ENCODE peak calls at places on chromosomes 6 and 20, in five cellular contexts. X is HCT116, O is ascending aorta, T is uterus, G is PC-9. P is an unnamed sample.

GRCh38 chr6:143346004-143346403 is 104.5 kb downstream of the ADAT2 start:
- DNase-seq in G (no peak), T (no peak), O (no peak), X (no peak), P (no peak)

GRCh38 chr6:129679250-129679649 is 30.7 kb downstream of the ARHGAP18 start:
- DNase-seq in X (no peak), G (no peak), O (no peak), T (no peak), P (no peak)

GRCh38 chr6:166277021-166277420 is 31.2 kb downstream of the PRR18 start:
- DNase-seq in X (no peak), G (no peak), O (no peak), T (no peak), P (no peak)

GRCh38 chr20:9978395-9979004 is 56.3 kb upstream of the ANKEF1 start:
- DNase-seq in G (peak; percentile 35), X (peak; percentile 79), O (no peak), T (peak; percentile 63), P (peak; percentile 45)

GRCh38 chr20:63544958-63545516 is 2.5 kb downstream of the SRMS start:
- DNase-seq in G (peak; percentile 96), O (no peak), T (no peak), X (peak; percentile 67), P (no peak)

GRCh38 chr6:134816780-134817179 is 133.1 kb downstream of the ALDH8A1 start:
- DNase-seq in X (no peak), G (no peak), T (no peak), O (no peak), P (no peak)

GRCh38 chr6:139204978-139205377 is 70.1 kb downstream of the HECA start:
- DNase-seq in X (no peak), G (no peak), O (no peak), T (no peak), P (no peak)

GRCh38 chr6:75986935-75987334 is 85.5 kb downstream of the IMPG1 start:
- DNase-seq in X (no peak), O (no peak), G (no peak), T (no peak), P (no peak)

GRCh38 chr6:79378957-79379356 is 144.5 kb upstream of the HMGN3 start:
- DNase-seq in X (no peak), T (no peak), G (no peak), O (no peak), P (no peak)

GRCh38 chr20:1876975-1877603 is 18.1 kb upstream of the SIRPA start:
- DNase-seq in X (no peak), O (no peak), G (no peak), T (no peak), P (no peak)

GRCh38 chr6:6588064-6588923 is at the start of gene LY86:
- DNase-seq in T (no peak), O (no peak), G (no peak), X (no peak), P (no peak)

GRCh38 chr6:56758120-56758519 is 115.4 kb upstream of the DST start:
- DNase-seq in T (no peak), X (no peak), O (no peak), G (no peak), P (no peak)

GRCh38 chr6:64504509-64504908 is 868.9 kb downstream of the PHF3 start:
- DNase-seq in G (no peak), O (no peak), T (no peak), X (no peak), P (no peak)

GRCh38 chr6:5435449-5435848 is 174.1 kb downstream of the FARS2 start:
- DNase-seq in T (no peak), O (no peak), G (no peak), X (no peak), P (no peak)

GRCh38 chr6:80607814-80608391 is 501.4 kb downstream of the BCKDHB start:
- DNase-seq in X (no peak), T (no peak), O (no peak), G (no peak), P (no peak)

DNA sequence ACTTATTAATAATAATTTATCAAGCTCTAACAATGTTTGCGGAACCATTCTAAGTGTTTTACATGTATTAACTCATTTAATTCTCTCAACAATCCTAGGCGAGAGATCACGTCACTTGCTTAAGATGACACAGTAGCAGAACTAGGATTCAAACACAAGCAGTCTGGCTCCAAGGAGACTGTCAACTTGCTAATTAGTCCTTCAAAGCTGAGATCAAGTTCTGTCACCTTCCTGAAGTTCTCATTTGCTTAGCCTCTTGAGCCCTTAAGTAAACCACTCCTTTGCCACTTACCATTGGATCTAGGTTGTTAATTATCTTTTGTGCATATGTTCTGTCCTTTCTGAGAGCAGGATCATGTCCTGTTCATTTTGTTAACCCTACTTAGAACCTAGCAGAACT is 14.1 kb downstream of the FKBP5 start:
- DNase-seq in X (no peak), T (no peak), O (no peak), G (no peak), P (no peak)
- H3K4me1 ChIP-seq in X (peaks cover 8% of the 10 kb centered on the region), T (no peaks in the 10 kb centered on the region), O (peaks cover 6% of the 10 kb centered on the region), G (no peaks in the 10 kb centered on the region), P (no peaks in the 10 kb centered on the region)

GRCh38 chr20:47672886-47673670 is 112.2 kb downstream of the SULF2 start:
- DNase-seq in G (no peak), O (no peak), X (no peak), T (no peak), P (no peak)
- H3K27ac ChIP-seq in G (no peak overlapping the region), O (no peak overlapping the region), X (no peak overlapping the region), T (no peak overlapping the region), P (no peak overlapping the region)

DNA sequence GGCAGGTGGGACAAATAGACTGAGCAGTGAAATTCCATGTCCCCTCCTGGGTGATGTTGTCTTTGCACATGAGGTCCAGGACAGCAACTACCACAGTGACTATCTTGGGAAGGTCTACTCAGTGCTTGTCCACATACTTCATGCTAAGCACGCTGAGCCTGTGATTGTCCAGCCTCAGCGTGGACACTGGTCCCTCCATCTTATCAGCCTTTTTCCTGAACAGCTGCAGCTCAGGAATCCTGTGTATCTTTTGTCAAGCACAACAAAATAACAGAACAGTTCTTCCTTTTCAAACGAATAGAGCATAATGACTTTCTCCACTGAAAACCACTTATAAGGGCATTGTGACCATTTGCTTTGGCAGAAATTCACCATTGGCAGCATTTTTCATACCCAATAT is 90.4 kb downstream of the FYN start:
- DNase-seq in X (no peak), O (no peak), G (no peak), T (no peak), P (no peak)
- H3K4me1 ChIP-seq in X (no peaks in the 10 kb centered on the region), O (no peaks in the 10 kb centered on the region), G (no peaks in the 10 kb centered on the region), T (no peaks in the 10 kb centered on the region), P (no peaks in the 10 kb centered on the region)

GRCh38 chr6:148272597-148272996 is 70.0 kb upstream of the SASH1 start:
- DNase-seq in O (no peak), X (no peak), G (no peak), T (no peak), P (no peak)
- H3K27ac ChIP-seq in O (peak overlapping the region; percentile 22), X (no peak overlapping the region), G (no peak overlapping the region), T (peak overlapping the region; percentile 81), P (peak overlapping the region; percentile 66)

DNA sequence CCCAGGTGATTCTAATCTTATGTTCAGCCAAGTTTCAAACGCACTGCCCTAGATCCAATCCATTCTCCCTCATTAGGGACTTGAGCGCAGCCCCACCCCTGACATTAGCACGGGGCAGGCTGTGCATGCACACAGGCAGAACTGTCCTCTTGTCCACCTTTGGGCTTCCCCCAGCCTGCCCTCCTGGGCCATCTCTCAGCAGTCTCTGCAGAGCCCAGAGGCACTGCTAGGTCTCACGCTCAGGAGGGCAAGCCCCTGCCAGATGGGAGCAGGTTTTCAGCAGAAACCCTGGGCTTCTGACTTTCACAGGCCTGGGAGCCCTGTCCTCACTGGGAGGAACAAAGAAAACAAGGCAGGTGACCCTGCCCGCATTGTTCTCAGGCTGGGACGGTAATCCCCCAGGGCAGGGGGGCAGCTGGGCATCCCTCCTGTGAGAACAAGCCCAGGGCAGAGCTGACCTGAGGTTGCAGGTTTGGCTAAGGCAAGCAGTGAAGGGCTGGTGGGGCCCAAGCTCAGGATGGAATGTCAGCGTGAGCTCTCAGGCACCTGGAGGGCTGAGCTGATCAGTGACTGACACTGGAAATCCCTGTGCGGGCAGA is 24.5 kb downstream of the KCNK5 start:
- DNase-seq in X (no peak), T (no peak), O (no peak), G (no peak), P (no peak)
- H3K4me1 ChIP-seq in X (peaks cover 46% of the 10 kb centered on the region), T (no peaks in the 10 kb centered on the region), O (no peaks in the 10 kb centered on the region), G (peaks cover 96% of the 10 kb centered on the region), P (no peaks in the 10 kb centered on the region)

DNA sequence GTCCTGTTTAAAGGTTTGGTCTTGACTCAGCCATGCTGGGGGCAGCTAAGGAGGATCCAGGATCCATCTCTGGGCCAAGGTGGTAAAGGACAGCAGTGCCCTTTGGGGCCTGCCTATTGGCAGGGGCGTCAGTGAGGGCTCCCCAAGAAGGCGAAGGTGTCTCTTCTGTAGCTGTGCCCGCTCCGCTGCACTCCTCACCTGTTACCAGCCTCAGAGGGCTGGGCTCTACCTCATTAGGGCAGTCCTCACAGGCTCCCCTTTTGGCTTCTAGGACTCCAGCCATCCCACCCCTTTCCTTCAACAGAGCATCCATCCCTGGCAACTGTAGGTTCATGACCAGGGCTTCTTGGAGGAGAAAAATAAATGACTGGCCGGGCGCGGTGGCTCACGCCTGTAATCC is 10.3 kb downstream of the FRS3 start:
- DNase-seq in T (no peak), X (no peak), G (no peak), O (no peak), P (no peak)
- H3K27ac ChIP-seq in T (no peak overlapping the region), X (no peak overlapping the region), G (no peak overlapping the region), O (no peak overlapping the region), P (no peak overlapping the region)

P was measured in breast epithelium.